ENCODE peak calls at places on chromosomes 13 and 19, in seven cellular contexts. T, Z, M, R, J, N and H are unnamed samples.

GRCh38 chr19:17081672-17082630 is 6.4 kb downstream of the MYO9B start:
- DNase-seq in M (no peak), Z (no peak), N (no peak), J (peak; percentile 76), T (no peak), R (no peak), H (no peak)

GRCh38 chr13:91375119-91375729 is 23.2 kb upstream of the GPC5 start:
- DNase-seq in T (no peak), Z (no peak), J (no peak), R (no peak), M (no peak), N (peak; percentile 8), H (no peak)

GRCh38 chr19:54002495-54003315 is 11.3 kb downstream of the CACNG6 start:
- DNase-seq in Z (no peak), J (no peak), T (no peak), M (no peak), N (no peak), R (no peak), H (no peak)

GRCh38 chr13:95267662-95268369 is 33.4 kb downstream of the ABCC4 start:
- DNase-seq in N (peak; percentile 96), M (no peak), Z (peak; percentile 68), J (no peak), T (peak; percentile 40), R (no peak), H (peak; percentile 46)

GRCh38 chr19:54164369-54165068 is 5.0 kb upstream of the LENG1 start:
- DNase-seq in T (peak; percentile 95), Z (no peak), R (peak; percentile 92), M (peak; percentile 39), J (peak; percentile 87), N (peak; percentile 22), H (no peak)

GRCh38 chr13:93727301-93728141 is 500.9 kb downstream of the GPC6 start:
- DNase-seq in N (peak; percentile 82), T (no peak), Z (peak; percentile 37), R (no peak), M (no peak), J (no peak), H (peak; percentile 62)

GRCh38 chr19:8255426-8256125 is 46.4 kb downstream of the CERS4 start:
- DNase-seq in Z (no peak), R (no peak), J (no peak), M (no peak), N (no peak), T (no peak), H (no peak)

GRCh38 chr13:84912720-84913119 is 886.5 kb downstream of the SLITRK6 start:
- DNase-seq in R (no peak), T (no peak), M (no peak), Z (no peak), J (no peak), N (no peak), H (no peak)

GRCh38 chr13:95527955-95528354 is 24.6 kb upstream of the CLDN10 start:
- DNase-seq in T (no peak), M (no peak), Z (no peak), J (no peak), R (no peak), N (no peak), H (no peak)

GRCh38 chr19:49920624-49921363 is 8.2 kb upstream of the ATF5 start:
- DNase-seq in N (no peak), Z (no peak), M (no peak), T (peak; percentile 24), J (no peak), R (no peak), H (no peak)

GRCh38 chr19:48127561-48127960 is 16.9 kb upstream of the PLA2G4C start:
- DNase-seq in M (no peak), Z (no peak), N (no peak), R (no peak), J (no peak), T (no peak), H (no peak)

GRCh38 chr13:26540319-26540718 is 17.2 kb upstream of the WASF3 start:
- DNase-seq in R (no peak), T (no peak), M (no peak), J (no peak), N (no peak), Z (no peak), H (no peak)

GRCh38 chr19:14149509-14149994 is 13.2 kb upstream of the ASF1B start:
- DNase-seq in N (no peak), M (no peak), Z (no peak), J (peak; percentile 77), T (peak; percentile 70), R (peak; percentile 65), H (no peak)

GRCh38 chr13:30551194-30551593 is 66.5 kb upstream of the USPL1 start:
- DNase-seq in J (no peak), Z (no peak), N (peak; percentile 43), M (peak; percentile 26), R (peak; percentile 33), T (no peak), H (peak; percentile 7)

GRCh38 chr13:50715402-50716146 is 127.9 kb downstream of the DLEU7 start:
- DNase-seq in M (no peak), R (peak; percentile 30), N (no peak), Z (no peak), T (peak; percentile 23), J (peak; percentile 40), H (no peak)

GRCh38 chr19:51256053-51256682 is 5.3 kb downstream of the SIGLECL1 start:
- DNase-seq in T (no peak), M (no peak), R (no peak), N (no peak), J (no peak), Z (no peak), H (no peak)

GRCh38 chr19:55097864-55098715 is 19.3 kb downstream of the PPP1R12C start:
- DNase-seq in Z (no peak), T (no peak), N (no peak), J (no peak), R (no peak), M (no peak), H (no peak)

GRCh38 chr13:49935171-49936084 is 712 bp downstream of the SPRYD7 start:
- DNase-seq in Z (no peak), R (peak; percentile 58), M (peak; percentile 66), T (peak; percentile 38), J (peak; percentile 21), N (peak; percentile 50), H (no peak)

GRCh38 chr13:48773531-48774275 is 120.0 kb downstream of the CYSLTR2 start:
- DNase-seq in Z (no peak), J (no peak), R (no peak), T (no peak), M (no peak), N (peak; percentile 50), H (no peak)
- H3K4me3 ChIP-seq in Z (no peak overlapping the region), J (no peak overlapping the region), R (no peak overlapping the region), T (no peak overlapping the region), M (no peak overlapping the region), N (no peak overlapping the region), H (no peak overlapping the region)

GRCh38 chr13:97140611-97141010 is 81.5 kb upstream of the MBNL2 start:
- DNase-seq in M (no peak), T (no peak), J (no peak), Z (no peak), R (no peak), N (peak; percentile 48), H (no peak)

GRCh38 chr13:97142452-97142851 is 79.7 kb upstream of the MBNL2 start:
- DNase-seq in T (peak; percentile 70), N (no peak), R (peak; percentile 82), J (peak; percentile 12), M (peak; percentile 78), Z (no peak), H (no peak)

GRCh38 chr13:97139704-97140103 is 82.4 kb upstream of the MBNL2 start:
- DNase-seq in M (no peak), J (no peak), T (no peak), R (no peak), N (no peak), Z (no peak), H (no peak)

GRCh38 chr13:97145057-97145456 is 77.1 kb upstream of the MBNL2 start:
- DNase-seq in T (no peak), N (no peak), R (no peak), M (no peak), J (no peak), Z (no peak), H (no peak)

GRCh38 chr13:97141564-97142005 is 80.5 kb upstream of the MBNL2 start:
- DNase-seq in Z (no peak), M (peak; percentile 90), J (peak; percentile 18), N (peak; percentile 94), T (peak; percentile 88), R (peak; percentile 90), H (peak; percentile 38)
- H3K4me3 ChIP-seq in Z (no peak overlapping the region), M (peak overlapping the region; percentile 63), J (peak overlapping the region; percentile 46), N (no peak overlapping the region), T (peak overlapping the region; percentile 26), R (peak overlapping the region; percentile 7), H (no peak overlapping the region)

GRCh38 chr13:112052213-112052612 is 14.7 kb upstream of the SOX1 start:
- DNase-seq in Z (no peak), N (no peak), M (no peak), T (no peak), R (no peak), J (no peak), H (no peak)
- H3K4me3 ChIP-seq in Z (no peak overlapping the region), N (no peak overlapping the region), M (no peak overlapping the region), T (no peak overlapping the region), R (no peak overlapping the region), J (no peak overlapping the region), H (no peak overlapping the region)

GRCh38 chr19:10661946-10662345 is 7.8 kb downstream of the ILF3 start:
- DNase-seq in R (no peak), Z (no peak), J (no peak), T (no peak), N (no peak), M (no peak), H (no peak)
- H3K4me3 ChIP-seq in R (no peak overlapping the region), Z (no peak overlapping the region), J (no peak overlapping the region), T (no peak overlapping the region), N (no peak overlapping the region), M (no peak overlapping the region), H (no peak overlapping the region)

DNA sequence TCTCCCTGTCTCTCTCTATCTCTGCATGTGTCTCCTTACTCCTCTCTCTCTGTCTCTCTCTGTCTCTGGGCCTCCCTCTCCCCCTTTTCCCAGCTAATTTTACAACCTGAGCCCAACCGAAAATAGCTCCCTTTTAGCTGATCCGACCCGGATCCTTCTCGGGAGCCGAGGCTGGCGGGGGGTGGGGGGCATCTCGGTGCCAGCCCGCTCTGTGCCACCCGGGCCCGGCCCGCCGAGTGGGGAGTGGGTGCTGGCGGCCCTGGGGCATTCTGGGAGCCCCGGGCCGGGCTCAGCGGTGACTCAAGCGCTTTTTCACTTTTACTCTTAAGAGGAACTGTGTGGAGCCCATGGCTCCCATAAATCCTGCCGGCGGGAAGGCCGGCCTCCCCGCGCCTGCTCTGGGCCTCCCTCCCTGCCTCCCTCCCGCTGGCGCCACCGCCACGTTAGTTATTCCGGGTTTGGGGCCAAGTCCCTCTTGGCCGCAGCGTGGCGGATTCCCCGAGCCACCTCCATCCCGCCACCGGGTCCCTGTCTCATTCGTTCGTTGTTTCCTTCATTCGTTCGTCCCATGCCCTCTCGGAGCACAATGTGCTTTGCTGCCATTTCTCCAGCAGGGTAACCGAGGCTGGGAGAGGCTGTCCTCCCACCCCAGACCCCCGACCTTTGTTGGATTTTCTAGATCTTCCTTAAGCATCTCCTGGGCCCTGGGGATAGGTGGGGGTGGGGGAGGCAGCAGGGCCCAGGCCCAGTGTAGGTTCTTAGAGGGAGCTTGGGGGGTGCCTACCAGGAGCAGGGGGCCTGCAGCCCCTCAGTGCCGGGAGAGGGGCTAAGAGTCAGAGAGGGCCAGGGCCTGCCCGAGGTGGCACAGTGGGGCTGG is 3.2 kb downstream of the NFIC start:
- DNase-seq in M (no peak), T (peak; percentile 63), Z (no peak), J (no peak), R (peak; percentile 30), N (peak; percentile 63), H (no peak)
- H3K4me3 ChIP-seq in M (no peak overlapping the region), T (peak overlapping the region; percentile 59), Z (peak overlapping the region; percentile 88), J (peak overlapping the region; percentile 90), R (no peak overlapping the region), N (peak overlapping the region; percentile 89), H (peak overlapping the region; percentile 69)